ENCODE peak calls at places on chromosome 22, in six cellular contexts. Q, I, P, V, Z and F are unnamed samples.

GRCh38 chr22:37525073-37525745 is 6.0 kb upstream of the CARD10 start:
- DNase-seq in Z (no peak), Q (no peak), V (peak), I (no peak), P (peak), F (no peak)

GRCh38 chr22:38843201-38843715 is 570 bp downstream of the NPTXR start:
- DNase-seq in Q (peak), P (no peak), Z (peak), V (no peak), I (no peak), F (peak)

GRCh38 chr22:32413715-32414114 is 1.7 kb upstream of the RTCB start:
- DNase-seq in Q (no peak), Z (no peak), I (no peak), V (no peak), P (peak), F (no peak)

GRCh38 chr22:37896181-37896592 is 9.9 kb upstream of the MICALL1 start:
- DNase-seq in P (no peak), Q (peak), V (peak), Z (no peak), I (no peak), F (no peak)

GRCh38 chr22:27970596-27971220 is 51.7 kb upstream of the PITPNB start:
- DNase-seq in I (no peak), V (no peak), Q (no peak), Z (no peak), P (no peak), F (no peak)

GRCh38 chr22:28229566-28230483 is 310.8 kb upstream of the PITPNB start:
- DNase-seq in Q (no peak), P (no peak), I (no peak), Z (no peak), V (no peak), F (no peak)

GRCh38 chr22:33271390-33272161 is 213.4 kb upstream of the SYN3 start:
- DNase-seq in V (no peak), Z (peak), I (peak), Q (peak), P (no peak), F (no peak)

GRCh38 chr22:41458161-41458728 is 10.2 kb downstream of the PHF5A start:
- DNase-seq in V (no peak), P (no peak), I (no peak), Z (no peak), Q (no peak), F (no peak)

GRCh38 chr22:41831828-41832552 is 915 bp upstream of the SREBF2 start:
- DNase-seq in I (no peak), V (no peak), P (no peak), Z (no peak), Q (no peak), F (no peak)

GRCh38 chr22:24134090-24134846 is 47.0 kb upstream of the SUSD2 start:
- DNase-seq in Z (no peak), V (no peak), P (no peak), I (peak), Q (peak), F (no peak)

GRCh38 chr22:36409911-36410756 is 22.4 kb upstream of the MYH9 start:
- DNase-seq in Q (peak), P (peak), I (no peak), Z (peak), V (peak), F (peak)

GRCh38 chr22:42932857-42933782 is 76.0 kb upstream of the ARFGAP3 start:
- DNase-seq in Q (no peak), V (no peak), I (peak), Z (no peak), P (no peak), F (no peak)

GRCh38 chr22:23803001-23803819 is 16.4 kb downstream of the SMARCB1 start:
- DNase-seq in Q (no peak), P (no peak), Z (no peak), I (no peak), V (no peak), F (no peak)

GRCh38 chr22:38607680-38608079 is 37.7 kb upstream of the DMC1 start:
- DNase-seq in Z (no peak), Q (no peak), P (no peak), V (no peak), I (no peak), F (no peak)

GRCh38 chr22:22863001-22863400 is 24.6 kb upstream of the IGLL5 start:
- DNase-seq in Q (no peak), V (no peak), P (no peak), Z (no peak), I (no peak), F (no peak)

GRCh38 chr22:47395481-47395880 is 633.0 kb downstream of the TBC1D22A start:
- DNase-seq in Q (no peak), P (no peak), Z (no peak), I (no peak), V (no peak), F (no peak)

GRCh38 chr22:39943366-39943765 is 16.8 kb upstream of the TMA7B start:
- DNase-seq in Q (no peak), Z (no peak), P (no peak), I (no peak), V (no peak), F (no peak)

GRCh38 chr22:42680648-42681047 is 31.5 kb upstream of the CYB5R3 start:
- DNase-seq in V (no peak), Q (no peak), P (peak), Z (peak), I (no peak), F (no peak)

GRCh38 chr22:23032681-23033080 is 37.6 kb upstream of the GNAZ start:
- DNase-seq in V (no peak), Z (no peak), Q (no peak), P (no peak), I (no peak), F (no peak)

GRCh38 chr22:39241632-39242388 is 3.0 kb downstream of the PDGFB start:
- DNase-seq in V (no peak), I (no peak), Q (no peak), Z (no peak), P (no peak), F (no peak)

GRCh38 chr22:41070665-41071331 is 21.6 kb upstream of the EP300 start:
- DNase-seq in Z (no peak), Q (no peak), P (no peak), I (no peak), V (no peak), F (no peak)

GRCh38 chr22:23116506-23117263 is 25.1 kb downstream of the RSPH14 start:
- DNase-seq in Q (no peak), Z (no peak), P (no peak), V (no peak), I (no peak), F (no peak)

GRCh38 chr22:48594016-48594756 is 1233.5 kb downstream of the BRD1 start:
- DNase-seq in Q (no peak), V (no peak), Z (no peak), P (no peak), I (no peak), F (no peak)

GRCh38 chr22:25759825-25760231 is 17.8 kb downstream of the MYO18B start:
- DNase-seq in Z (no peak), I (no peak), P (no peak), V (no peak), Q (no peak), F (no peak)

GRCh38 chr22:27107824-27108223 is 450.4 kb downstream of the MIAT start:
- DNase-seq in V (peak), I (peak), Q (peak), Z (peak), P (peak), F (peak)

GRCh38 chr22:26610072-26610958 is 7.5 kb downstream of the CRYBB1 start:
- DNase-seq in V (no peak), Q (peak), I (no peak), Z (no peak), P (no peak), F (no peak)

GRCh38 chr22:46148336-46148735 is 2.0 kb upstream of the PPARA start:
- DNase-seq in Z (peak), V (no peak), P (no peak), I (no peak), Q (no peak), F (no peak)

GRCh38 chr22:46146329-46146728 is 4.0 kb upstream of the PPARA start:
- DNase-seq in V (no peak), P (no peak), Z (no peak), I (no peak), Q (no peak), F (peak)

GRCh38 chr22:46147061-46147460 is 3.3 kb upstream of the PPARA start:
- DNase-seq in Z (no peak), I (no peak), Q (no peak), V (no peak), P (no peak), F (peak)

GRCh38 chr22:46148885-46149492 is 1.3 kb upstream of the PPARA start:
- DNase-seq in Q (no peak), P (no peak), Z (peak), I (peak), V (no peak), F (no peak)

GRCh38 chr22:46147471-46148267 is 2.7 kb upstream of the PPARA start:
- DNase-seq in Q (no peak), V (no peak), Z (peak), I (no peak), P (no peak), F (peak)
- TF ChIP-seq POLR2A in Q (no peak), V (no peak), Z (no peak), I (no peak), P (no peak), F (no peak)

GRCh38 chr22:17814084-17814483 is 39.8 kb upstream of the BID start:
- DNase-seq in Z (no peak), V (no peak), Q (no peak), P (no peak), I (no peak), F (no peak)
- H3K4me3 ChIP-seq in Z (no peak), V (no peak), Q (no peak), P (no peak), I (no peak), F (no peak)

GRCh38 chr22:21624880-21625791 is 4.7 kb downstream of the YDJC start:
- DNase-seq in Z (no peak), V (no peak), Q (no peak), I (no peak), P (no peak), F (no peak)

GRCh38 chr22:21623402-21623970 is 6.3 kb downstream of the YDJC start:
- DNase-seq in I (no peak), P (no peak), V (no peak), Q (no peak), Z (no peak), F (no peak)

GRCh38 chr22:21626073-21626734 is 3.6 kb downstream of the YDJC start:
- DNase-seq in P (no peak), I (no peak), Q (no peak), Z (no peak), V (no peak), F (no peak)

GRCh38 chr22:21622624-21623401 is 7.0 kb downstream of the YDJC start:
- DNase-seq in P (no peak), I (no peak), Z (no peak), V (no peak), Q (no peak), F (no peak)

GRCh38 chr22:21624120-21624879 is 5.5 kb downstream of the YDJC start:
- DNase-seq in P (no peak), Z (no peak), I (no peak), V (no peak), Q (no peak), F (no peak)
- TF ChIP-seq POLR2A in P (no peak), Z (no peak), I (no peak), V (no peak), Q (no peak), F (no peak)

DNA sequence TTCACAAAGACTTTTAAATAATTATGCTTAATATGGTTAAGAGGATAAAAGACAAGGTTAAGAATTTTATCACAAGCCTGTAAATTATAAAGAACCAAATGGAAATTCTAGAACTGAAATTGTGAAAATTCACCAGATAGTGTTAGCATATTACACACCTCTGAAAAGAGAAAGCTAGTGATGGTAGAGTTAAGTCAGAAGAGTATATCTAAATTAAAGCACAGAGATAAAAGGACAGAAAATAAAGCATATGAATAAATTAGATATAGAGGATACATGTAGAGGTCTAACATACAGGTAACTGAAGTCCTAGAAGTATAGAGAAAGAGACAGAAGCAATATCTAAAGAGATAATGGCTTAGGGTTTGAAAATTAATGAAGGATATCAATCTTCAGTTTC is 4.2 kb upstream of the CLTCL1 start:
- DNase-seq in Q (no peak), Z (no peak), I (no peak), V (no peak), P (no peak), F (no peak)
- H3K4me3 ChIP-seq in Q (no peak), Z (no peak), I (no peak), V (no peak), P (no peak), F (no peak)

DNA sequence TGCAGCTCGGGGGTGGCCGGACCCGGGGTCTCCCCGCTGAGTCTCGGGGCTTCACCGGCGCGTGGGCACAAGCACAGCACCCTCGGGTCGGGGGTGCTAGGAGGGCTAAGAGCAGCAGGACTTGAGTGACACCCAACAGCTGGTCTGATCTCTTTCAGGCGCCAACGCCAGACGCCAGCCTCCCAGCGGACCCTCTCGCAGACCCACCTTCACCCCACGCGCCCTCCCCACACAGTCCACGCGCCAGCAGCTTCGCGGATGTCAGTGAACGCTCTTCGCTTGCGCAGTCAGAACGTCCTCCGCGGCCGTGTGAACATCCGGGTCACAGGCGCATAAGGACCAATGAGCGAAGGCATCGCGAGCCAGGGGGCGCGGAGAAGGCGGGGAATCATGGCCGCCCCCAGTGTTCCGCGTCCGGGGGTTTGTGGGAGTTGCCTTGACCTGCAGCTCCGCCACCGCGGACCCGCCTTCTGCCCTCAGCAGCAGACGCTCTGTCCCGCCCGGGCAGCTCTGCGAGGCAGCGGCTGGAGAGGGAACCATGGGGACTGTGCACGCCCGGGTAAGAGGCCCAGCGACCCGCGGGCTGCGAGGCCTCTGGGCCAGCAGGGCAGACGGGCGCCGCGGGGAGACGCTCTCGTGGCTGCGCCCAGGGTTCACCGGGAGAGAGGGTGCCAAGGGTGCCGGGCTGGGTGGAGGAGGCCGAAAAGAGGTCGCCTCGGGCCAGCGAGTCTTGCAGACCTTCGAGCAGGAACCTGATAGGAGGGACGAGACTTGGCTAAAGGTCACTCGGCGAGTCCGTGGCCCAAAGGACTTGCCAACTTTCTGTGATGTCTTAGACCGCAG is at the start of gene SAMM50:
- DNase-seq in I (peak), P (peak), Z (peak), V (peak), Q (peak), F (peak)
- TF ChIP-seq POLR2A in I (peak), P (peak), Z (peak), V (peak), Q (no peak), F (peak)

DNA sequence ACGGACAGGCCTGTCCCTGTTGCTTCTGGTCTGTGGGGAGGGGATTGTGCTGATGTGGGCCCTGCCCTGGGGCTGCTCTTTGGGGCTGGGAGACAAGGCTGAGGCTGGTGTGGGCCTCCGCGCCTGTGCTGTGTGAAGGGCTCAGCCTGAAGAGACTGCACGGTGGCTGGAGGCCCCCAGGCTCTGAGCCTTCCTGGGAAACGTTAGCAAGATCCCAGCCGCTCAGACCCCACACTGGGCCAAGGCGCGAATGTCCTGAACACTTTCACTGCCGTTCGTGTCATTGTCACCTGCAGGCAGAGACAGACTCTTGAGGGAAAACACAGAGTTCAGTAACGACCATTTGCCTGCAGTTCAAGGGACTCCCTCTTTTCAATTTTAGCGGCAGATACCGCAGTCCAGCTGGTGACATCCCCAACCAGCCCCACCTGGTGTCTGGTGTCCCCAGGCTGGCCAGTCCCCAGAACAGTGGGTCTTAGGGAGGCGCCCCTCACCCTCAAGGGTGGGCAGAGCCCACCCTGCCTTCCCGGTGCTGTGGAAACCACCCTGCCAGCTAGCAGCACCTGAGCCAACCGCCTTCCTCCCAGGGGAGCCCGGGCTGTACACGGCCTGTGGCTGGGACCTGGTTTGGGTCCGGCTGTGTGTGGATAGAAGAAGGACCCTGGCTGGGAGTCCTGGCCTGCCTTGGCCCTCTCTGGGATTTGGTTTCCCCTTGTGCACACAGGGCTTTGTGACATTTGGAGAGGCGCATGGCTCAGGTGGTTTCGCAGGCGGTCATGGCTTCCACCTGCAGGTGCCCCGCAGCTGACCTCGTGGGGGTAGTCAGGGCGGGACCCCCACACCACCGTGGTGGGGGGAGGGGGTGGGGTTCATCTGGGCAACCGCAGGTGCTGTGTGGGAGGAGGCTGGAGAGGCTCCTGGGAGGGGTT is 5.7 kb downstream of the PANX2 start:
- DNase-seq in V (no peak), Z (no peak), P (no peak), I (no peak), Q (no peak), F (peak)
- H3K4me3 ChIP-seq in V (no peak), Z (no peak), P (no peak), I (no peak), Q (no peak), F (no peak)

GRCh38 chr22:30516731-30517130 is 11.2 kb upstream of the SEC14L4 start:
- DNase-seq in Z (no peak), P (no peak), I (no peak), V (no peak), Q (no peak), F (no peak)
- TF ChIP-seq POLR2A in Z (no peak), P (no peak), I (no peak), V (no peak), Q (no peak), F (no peak)

GRCh38 chr22:31377609-31378008 is 21.8 kb upstream of the DRG1 start:
- DNase-seq in I (no peak), Z (no peak), V (no peak), Q (no peak), P (no peak), F (no peak)
- H3K4me3 ChIP-seq in I (no peak), Z (no peak), V (no peak), Q (no peak), P (no peak), F (no peak)

GRCh38 chr22:34380532-34380931 is 460.3 kb upstream of the LARGE1 start:
- DNase-seq in I (no peak), V (no peak), Z (no peak), Q (no peak), P (no peak), F (no peak)

DNA sequence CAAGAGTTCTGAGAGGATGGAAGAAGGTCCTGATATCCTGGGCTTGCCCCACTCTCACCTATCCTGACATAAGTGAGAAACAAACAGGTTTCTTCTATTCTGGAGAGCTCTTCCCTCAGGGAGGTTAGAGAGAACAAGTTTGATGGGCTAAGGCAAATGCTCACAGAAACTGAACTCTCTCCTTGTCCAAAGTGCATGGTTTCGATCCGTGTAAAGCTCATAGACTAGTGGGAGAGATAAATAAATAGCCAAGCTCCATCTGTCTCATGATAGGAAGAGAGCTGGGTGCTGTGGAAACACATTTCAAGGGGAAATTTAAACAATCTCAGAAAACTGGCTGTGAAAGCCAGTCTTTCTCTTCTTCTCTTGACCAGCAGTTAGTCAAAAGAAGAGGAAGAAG is 459.5 kb upstream of the LARGE1 start:
- DNase-seq in I (no peak), Q (no peak), P (no peak), Z (no peak), V (no peak), F (no peak)
- TF ChIP-seq POLR2A in I (no peak), Q (no peak), P (no peak), Z (no peak), V (no peak), F (no peak)

DNA sequence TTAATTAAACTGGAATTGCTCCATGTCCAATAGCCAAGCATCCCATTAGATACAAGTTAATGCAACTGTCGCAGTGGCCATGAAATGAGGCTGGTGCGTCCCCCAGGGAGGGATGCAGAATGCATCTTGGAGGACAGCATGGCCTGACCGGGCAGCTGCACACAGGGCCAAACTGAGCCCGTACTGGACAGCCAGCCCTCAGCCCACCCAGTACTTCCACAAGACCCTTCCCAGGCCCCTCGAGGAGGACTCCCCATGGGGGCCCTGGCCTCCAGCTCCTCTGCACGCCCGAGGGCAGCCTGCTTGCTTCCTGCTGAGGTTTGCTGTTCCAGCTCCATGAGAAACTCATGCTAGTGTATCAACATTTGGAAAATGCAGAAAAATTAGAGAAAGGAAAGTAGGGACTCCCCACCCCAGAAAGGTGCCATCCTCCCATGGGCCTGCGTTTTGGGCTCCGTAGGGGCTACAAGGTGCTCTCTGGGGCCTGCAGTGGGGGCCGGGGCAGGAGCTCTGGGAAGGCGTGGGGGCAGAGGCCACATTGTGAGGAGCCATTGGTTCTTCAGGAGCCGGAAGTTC is 21.3 kb upstream of the CCDC188 start:
- DNase-seq in V (no peak), P (no peak), Q (no peak), Z (no peak), I (no peak), F (no peak)
- H3K4me3 ChIP-seq in V (no peak), P (no peak), Q (no peak), Z (no peak), I (no peak), F (no peak)